ENCODE peak calls at places on chromosomes 16 and 17, in nine cellular contexts. E, Y, F, A, B, V, N, L and Z are unnamed samples.

GRCh38 chr17:62085511-62086408 is 20.7 kb upstream of the MED13 start:
- DNase-seq in A (no peak), V (no peak), Y (no peak), F (no peak), B (no peak), L (no peak), E (no peak), N (no peak), Z (no peak)

GRCh38 chr16:2149630-2150417 is 1.4 kb downstream of the RAB26 start:
- DNase-seq in B (no peak), V (no peak), L (peak), N (no peak), E (no peak), Y (no peak), A (no peak), F (peak), Z (no peak)

GRCh38 chr16:1946495-1947368 is 3.7 kb upstream of the MSRB1 start:
- DNase-seq in E (no peak), V (no peak), Y (no peak), N (no peak), F (no peak), B (no peak), A (no peak), L (peak), Z (no peak)

GRCh38 chr16:66205287-66206167 is 161.0 kb upstream of the CDH5 start:
- DNase-seq in E (no peak), L (no peak), A (no peak), N (peak), Y (peak), V (no peak), F (no peak), B (no peak), Z (no peak)

GRCh38 chr17:17837380-17837821 is 615 bp upstream of the SREBF1 start:
- DNase-seq in B (no peak), E (peak), A (peak), V (peak), N (no peak), L (no peak), F (peak), Y (peak), Z (no peak)

GRCh38 chr17:43721537-43722268 is 36.9 kb downstream of the SOST start:
- DNase-seq in E (peak), V (no peak), B (no peak), A (no peak), F (peak), N (no peak), Y (peak), L (no peak), Z (no peak)

GRCh38 chr17:78351449-78352006 is 8.3 kb downstream of the SOCS3 start:
- DNase-seq in F (peak), A (peak), N (peak), B (no peak), Y (peak), E (peak), L (peak), V (peak), Z (no peak)

GRCh38 chr17:7997186-7997585 is 5.2 kb upstream of the GUCY2D start:
- DNase-seq in L (peak), F (peak), V (peak), B (no peak), N (no peak), A (peak), Y (peak), E (peak), Z (peak)